ENCODE peak calls at places on chromosomes 6 and 20, in four cellular contexts. One of them, this sample, is unnamed.

GRCh38 chr6:127606131-127606562 is 29.2 kb downstream of the C6orf58 start:
- DNase-seq in GM03348: peak; percentile 34
- DNase-seq in RWPE1: peak; percentile 48
- DNase-seq in natural killer cell treated with Interleukin-12 subunit alpha and Interleukin-12 subunit beta and Interleukin-15 and Interleukin-18, amount 100 ng/mL, for 72 hours: no peak
- DNase-seq in this sample: peak; percentile 44

GRCh38 chr6:156778615-156779205 is 1.5 kb downstream of the ARID1B start:
- DNase-seq in GM03348: peak; percentile 51
- DNase-seq in RWPE1: no peak
- DNase-seq in natural killer cell treated with Interleukin-12 subunit alpha and Interleukin-12 subunit beta and Interleukin-15 and Interleukin-18, amount 100 ng/mL, for 72 hours: peak; percentile 66
- DNase-seq in this sample: peak; percentile 67

GRCh38 chr6:76683985-76684384 is 611.5 kb upstream of the IMPG1 start:
- DNase-seq in GM03348: no peak
- DNase-seq in RWPE1: no peak
- DNase-seq in natural killer cell treated with Interleukin-12 subunit alpha and Interleukin-12 subunit beta and Interleukin-15 and Interleukin-18, amount 100 ng/mL, for 72 hours: no peak
- DNase-seq in this sample: no peak

GRCh38 chr6:160039441-160039840 is 70.6 kb downstream of the IGF2R start:
- DNase-seq in GM03348: no peak
- DNase-seq in RWPE1: no peak
- DNase-seq in natural killer cell treated with Interleukin-12 subunit alpha and Interleukin-12 subunit beta and Interleukin-15 and Interleukin-18, amount 100 ng/mL, for 72 hours: no peak
- DNase-seq in this sample: no peak

GRCh38 chr6:13068558-13069210 is 259.7 kb downstream of the TBC1D7 start:
- DNase-seq in GM03348: no peak
- DNase-seq in RWPE1: no peak
- DNase-seq in natural killer cell treated with Interleukin-12 subunit alpha and Interleukin-12 subunit beta and Interleukin-15 and Interleukin-18, amount 100 ng/mL, for 72 hours: no peak
- DNase-seq in this sample: no peak

GRCh38 chr6:130020892-130021483 is 2.6 kb downstream of the L3MBTL3 start:
- DNase-seq in GM03348: peak; percentile 81
- DNase-seq in RWPE1: peak; percentile 57
- DNase-seq in natural killer cell treated with Interleukin-12 subunit alpha and Interleukin-12 subunit beta and Interleukin-15 and Interleukin-18, amount 100 ng/mL, for 72 hours: peak; percentile 80
- DNase-seq in this sample: peak; percentile 69

GRCh38 chr20:9989066-9989724 is 45.6 kb upstream of the ANKEF1 start:
- DNase-seq in GM03348: no peak
- DNase-seq in RWPE1: no peak
- DNase-seq in natural killer cell treated with Interleukin-12 subunit alpha and Interleukin-12 subunit beta and Interleukin-15 and Interleukin-18, amount 100 ng/mL, for 72 hours: no peak
- DNase-seq in this sample: no peak

GRCh38 chr6:105326838-105327745 is 75.8 kb downstream of the PREP start:
- DNase-seq in GM03348: peak; percentile 58
- DNase-seq in RWPE1: peak; percentile 71
- DNase-seq in natural killer cell treated with Interleukin-12 subunit alpha and Interleukin-12 subunit beta and Interleukin-15 and Interleukin-18, amount 100 ng/mL, for 72 hours: no peak
- DNase-seq in this sample: peak; percentile 25